ENCODE peak calls at places on chromosomes 16 and 17, in ten cellular contexts. X, Z, M, Y, E, Q, L, J, K and T are unnamed samples.

GRCh38 chr16:86676216-86676800 is 98.0 kb downstream of the FOXL1 start:
- DNase-seq in E (no peak), J (no peak), K (no peak), Y (no peak), M (no peak), L (no peak), Q (no peak), X (peak; percentile 83), Z (no peak), T (no peak)

GRCh38 chr16:15643453-15644305 is 725 bp upstream of the MARF1 start:
- DNase-seq in L (no peak), M (peak; percentile 22), J (no peak), Y (no peak), Z (peak; percentile 55), K (peak; percentile 11), E (peak; percentile 59), X (peak; percentile 69), Q (peak; percentile 87), T (peak; percentile 65)

GRCh38 chr17:48551601-48552452 is 6.9 kb upstream of the HOXB2 start:
- DNase-seq in J (no peak), E (no peak), X (no peak), L (no peak), K (no peak), Y (no peak), Z (peak; percentile 85), Q (no peak), M (no peak), T (no peak)

GRCh38 chr17:27733771-27734170 is 66.6 kb downstream of the NOS2 start:
- DNase-seq in X (peak; percentile 13), L (no peak), Q (no peak), J (no peak), Y (no peak), E (no peak), M (no peak), K (no peak), Z (no peak), T (no peak)

GRCh38 chr17:8300226-8300625 is 5.0 kb upstream of the SLC25A35 start:
- DNase-seq in Y (no peak), E (no peak), Q (no peak), M (no peak), L (no peak), K (no peak), J (no peak), X (no peak), Z (no peak), T (no peak)

GRCh38 chr17:18309202-18309601 is 5.6 kb downstream of the TOP3A start:
- DNase-seq in K (no peak), E (no peak), M (no peak), X (no peak), J (no peak), Z (no peak), L (no peak), Y (no peak), Q (no peak), T (no peak)

GRCh38 chr16:600781-601180 is 10.9 kb downstream of the RAB40C start:
- DNase-seq in Q (no peak), Y (no peak), X (no peak), E (no peak), K (no peak), J (no peak), M (no peak), Z (no peak), L (no peak), T (peak; percentile 7)

GRCh38 chr17:22464041-22464440 is 771.7 kb downstream of the KCNJ18 start:
- DNase-seq in X (no peak), L (no peak), Z (no peak), K (no peak), E (no peak), Q (no peak), Y (no peak), J (no peak), M (no peak), T (no peak)

GRCh38 chr17:45977506-45977824 is 21.6 kb upstream of the STH start:
- DNase-seq in Z (no peak), Y (no peak), M (no peak), J (no peak), X (no peak), E (no peak), K (no peak), L (no peak), Q (no peak), T (no peak)

GRCh38 chr16:89154390-89155183 is 17.0 kb upstream of the CDH15 start:
- DNase-seq in K (no peak), L (no peak), M (no peak), Y (no peak), E (no peak), Z (no peak), X (no peak), Q (no peak), J (no peak), T (no peak)

GRCh38 chr17:43856141-43856540 is 9.2 kb downstream of the CD300LG start:
- DNase-seq in L (no peak), E (no peak), K (no peak), X (no peak), Y (no peak), J (no peak), Z (no peak), M (no peak), Q (no peak), T (no peak)

GRCh38 chr17:77619851-77620250 is 338.7 kb upstream of the TNRC6C start:
- DNase-seq in J (no peak), E (no peak), L (no peak), Y (peak; percentile 17), X (peak; percentile 83), Z (no peak), M (no peak), K (no peak), Q (peak; percentile 23), T (no peak)

GRCh38 chr17:31381165-31381668 is 10.3 kb upstream of the RAB11FIP4 start:
- DNase-seq in X (no peak), Y (no peak), K (no peak), E (no peak), J (no peak), L (no peak), Q (no peak), M (no peak), Z (no peak), T (no peak)

GRCh38 chr16:74455619-74456289 is 34.5 kb upstream of the CLEC18B start:
- DNase-seq in K (no peak), Q (no peak), J (no peak), Z (no peak), E (no peak), L (no peak), Y (no peak), X (peak; percentile 63), M (no peak), T (no peak)

GRCh38 chr17:77345260-77345910 is 204.6 kb downstream of the SEC14L1 start:
- DNase-seq in Q (no peak), K (no peak), L (no peak), Z (no peak), J (no peak), Y (no peak), X (no peak), E (no peak), M (no peak), T (no peak)

GRCh38 chr17:29237476-29238132 is 9.1 kb upstream of the CRYBA1 start:
- DNase-seq in Y (no peak), J (no peak), K (no peak), E (no peak), Z (no peak), L (no peak), X (peak; percentile 74), Q (peak; percentile 42), M (no peak), T (no peak)

GRCh38 chr17:14211778-14212177 is 24.9 kb downstream of the CDRT15 start:
- DNase-seq in J (no peak), E (no peak), L (no peak), Y (no peak), Q (no peak), K (no peak), M (peak; percentile 32), Z (no peak), X (no peak), T (no peak)

GRCh38 chr16:78184554-78185183 is 85.2 kb downstream of the WWOX start:
- DNase-seq in E (no peak), Z (peak; percentile 77), X (no peak), Y (no peak), K (no peak), L (no peak), M (no peak), J (no peak), Q (no peak), T (peak; percentile 71)

GRCh38 chr16:31525113-31525512 is 2.6 kb upstream of the AHSP start:
- DNase-seq in J (no peak), L (no peak), Y (no peak), M (no peak), E (no peak), K (no peak), Z (no peak), X (no peak), Q (no peak), T (no peak)

GRCh38 chr16:89658221-89658879 is 714 bp downstream of the SPATA33 start:
- DNase-seq in Y (no peak), K (no peak), Z (no peak), J (no peak), E (no peak), L (no peak), M (no peak), Q (peak; percentile 34), X (peak; percentile 26), T (no peak)

GRCh38 chr17:16106161-16106891 is 106.7 kb downstream of the TTC19 start:
- DNase-seq in Y (no peak), E (no peak), Z (no peak), X (no peak), M (no peak), Q (no peak), L (no peak), K (no peak), J (no peak), T (no peak)

GRCh38 chr16:68951991-68952877 is 108.9 kb downstream of the TANGO6 start:
- DNase-seq in Q (peak; percentile 30), E (no peak), J (no peak), K (no peak), X (peak; percentile 65), Z (no peak), M (no peak), L (no peak), Y (no peak), T (no peak)

GRCh38 chr17:31329221-31329620 is 7.8 kb upstream of the EVI2A start:
- DNase-seq in Y (no peak), L (no peak), M (no peak), X (peak; percentile 59), Z (no peak), J (no peak), E (no peak), Q (no peak), K (no peak), T (no peak)

GRCh38 chr17:56604691-56605090 is 11.2 kb downstream of the NOG start:
- DNase-seq in E (no peak), J (no peak), Z (no peak), L (no peak), Q (no peak), X (peak; percentile 30), K (no peak), Y (no peak), M (no peak), T (no peak)